ENCODE peak calls at places on chromosomes 4 and X, in ten cellular contexts. C, D, L, Y, Q, P, G, H, B and W are unnamed samples.

GRCh38 chrX:37834937-37835336 is 12.4 kb downstream of the DYNLT3 start:
- DNase-seq in C (no peak), D (no peak), L (no peak), Y (no peak), Q (no peak), P (peak), G (no peak), H (no peak), B (no peak), W (no peak)

GRCh38 chr4:124181045-124181444 is 531.5 kb downstream of the ANKRD50 start:
- DNase-seq in C (no peak), D (no peak), L (no peak), Y (no peak), Q (no peak), P (no peak), G (no peak), H (no peak), B (peak), W (no peak)

GRCh38 chr4:158259955-158260575 is 49.8 kb downstream of the TMEM144 start:
- DNase-seq in C (no peak), D (no peak), L (no peak), Y (peak), Q (no peak), P (no peak), G (peak), H (peak), B (peak), W (no peak)

GRCh38 chrX:41695464-41695863 is 6.7 kb downstream of the GPR34 start:
- DNase-seq in C (no peak), D (peak), L (peak), Y (no peak), Q (no peak), P (no peak), G (no peak), H (no peak), B (peak), W (no peak)

GRCh38 chrX:14095702-14096101 is 66.0 kb upstream of the GEMIN8 start:
- DNase-seq in C (peak), D (peak), L (peak), Y (peak), Q (no peak), P (peak), G (peak), H (no peak), B (peak), W (peak)

GRCh38 chr4:170465434-170465833 is 375.7 kb upstream of the AADAT start:
- DNase-seq in C (no peak), D (no peak), L (no peak), Y (no peak), Q (no peak), P (no peak), G (no peak), H (no peak), B (no peak), W (no peak)

GRCh38 chr4:81472249-81473085 is 760 bp upstream of the RASGEF1B start:
- DNase-seq in C (no peak), D (no peak), L (peak), Y (no peak), Q (peak), P (no peak), G (peak), H (peak), B (no peak), W (peak)

GRCh38 chrX:118536204-118536603 is 40.6 kb downstream of the DOCK11 start:
- DNase-seq in C (no peak), D (no peak), L (no peak), Y (no peak), Q (no peak), P (no peak), G (no peak), H (no peak), B (no peak), W (no peak)

GRCh38 chrX:36357855-36358254 is 438.3 kb downstream of the CFAP47 start:
- DNase-seq in C (no peak), D (no peak), L (no peak), Y (no peak), Q (no peak), P (no peak), G (no peak), H (no peak), B (no peak), W (no peak)

GRCh38 chr4:155866177-155866576 is at the start of gene ASIC5:
- DNase-seq in C (no peak), D (no peak), L (no peak), Y (no peak), Q (no peak), P (no peak), G (no peak), H (no peak), B (no peak), W (no peak)

GRCh38 chr4:19736968-19737756 is 514.5 kb upstream of the SLIT2 start:
- DNase-seq in C (no peak), D (no peak), L (no peak), Y (no peak), Q (no peak), P (no peak), G (no peak), H (no peak), B (no peak), W (no peak)

GRCh38 chr4:72326692-72327632 is 242.1 kb downstream of the ADAMTS3 start:
- DNase-seq in C (peak), D (no peak), L (no peak), Y (no peak), Q (no peak), P (peak), G (peak), H (peak), B (peak), W (no peak)

GRCh38 chr4:123449780-123450179 is 53.2 kb downstream of the SPRY1 start:
- DNase-seq in C (no peak), D (no peak), L (no peak), Y (no peak), Q (no peak), P (peak), G (peak), H (peak), B (peak), W (no peak)

GRCh38 chrX:16771483-16772398 is 14.5 kb upstream of the TXLNG start:
- DNase-seq in C (no peak), D (no peak), L (no peak), Y (peak), Q (no peak), P (peak), G (peak), H (no peak), B (peak), W (no peak)

GRCh38 chr4:176883681-176884418 is 91.1 kb upstream of the VEGFC start:
- DNase-seq in C (no peak), D (no peak), L (no peak), Y (no peak), Q (no peak), P (no peak), G (no peak), H (peak), B (peak), W (no peak)

GRCh38 chrX:125405339-125405738 is 85.7 kb downstream of the TEX13C start:
- DNase-seq in C (no peak), D (no peak), L (no peak), Y (no peak), Q (no peak), P (no peak), G (no peak), H (no peak), B (no peak), W (no peak)

GRCh38 chrX:77561372-77561771 is 114.2 kb downstream of the FGF16 start:
- DNase-seq in C (no peak), D (no peak), L (no peak), Y (no peak), Q (no peak), P (no peak), G (no peak), H (no peak), B (no peak), W (no peak)

GRCh38 chr4:38925492-38926418 is 58.1 kb downstream of the FAM114A1 start:
- DNase-seq in C (no peak), D (no peak), L (no peak), Y (no peak), Q (no peak), P (no peak), G (no peak), H (no peak), B (no peak), W (no peak)

GRCh38 chr4:99679204-99679603 is 21.6 kb upstream of the C4orf54 start:
- DNase-seq in C (no peak), D (no peak), L (no peak), Y (no peak), Q (no peak), P (peak), G (no peak), H (no peak), B (no peak), W (no peak)

GRCh38 chr4:184599492-184600135 is 49.6 kb downstream of the CASP3 start:
- DNase-seq in C (no peak), D (no peak), L (no peak), Y (peak), Q (no peak), P (no peak), G (no peak), H (no peak), B (peak), W (no peak)

GRCh38 chr4:141540643-141541042 is 95.7 kb upstream of the IL15 start:
- DNase-seq in C (no peak), D (no peak), L (no peak), Y (no peak), Q (no peak), P (no peak), G (no peak), H (no peak), B (no peak), W (no peak)